ENCODE peak calls at places on chromosome 13, in five cellular contexts. One of them, this sample, is unnamed.

GRCh38 chr13:40377783-40378182 is 288.7 kb downstream of the FOXO1 start:
- DNase-seq in fibroblast of lung: peak
- DNase-seq in spleen: no peak
- DNase-seq in left ventricle myocardium inferior: no peak
- DNase-seq in thoracic aorta: no peak
- DNase-seq in this sample: peak

GRCh38 chr13:52846567-52847321 is 1.7 kb downstream of the PCDH8 start:
- DNase-seq in fibroblast of lung: peak
- DNase-seq in thoracic aorta: no peak
- DNase-seq in spleen: peak
- DNase-seq in left ventricle myocardium inferior: peak
- DNase-seq in this sample: no peak

GRCh38 chr13:30257433-30258099 is 49.8 kb downstream of the KATNAL1 start:
- DNase-seq in spleen: no peak
- DNase-seq in fibroblast of lung: peak
- DNase-seq in left ventricle myocardium inferior: no peak
- DNase-seq in thoracic aorta: no peak
- DNase-seq in this sample: no peak

GRCh38 chr13:41402695-41403511 is 54.4 kb upstream of the RGCC start:
- DNase-seq in spleen: no peak
- DNase-seq in thoracic aorta: no peak
- DNase-seq in left ventricle myocardium inferior: no peak
- DNase-seq in fibroblast of lung: no peak
- DNase-seq in this sample: no peak

GRCh38 chr13:111118898-111119607 is 3.9 kb downstream of the ARHGEF7 start:
- DNase-seq in thoracic aorta: no peak
- DNase-seq in fibroblast of lung: no peak
- DNase-seq in left ventricle myocardium inferior: no peak
- DNase-seq in spleen: no peak
- DNase-seq in this sample: no peak

GRCh38 chr13:65606622-65607021 is 1623.5 kb downstream of the PCDH9 start:
- DNase-seq in spleen: no peak
- DNase-seq in fibroblast of lung: peak
- DNase-seq in thoracic aorta: no peak
- DNase-seq in left ventricle myocardium inferior: no peak
- DNase-seq in this sample: no peak

GRCh38 chr13:19713186-19713965 is 69.4 kb downstream of the PSPC1 start:
- DNase-seq in fibroblast of lung: peak
- DNase-seq in spleen: no peak
- DNase-seq in left ventricle myocardium inferior: no peak
- DNase-seq in thoracic aorta: no peak
- DNase-seq in this sample: peak

GRCh38 chr13:113906566-113906965 is 42.7 kb upstream of the GAS6 start:
- DNase-seq in spleen: peak
- DNase-seq in left ventricle myocardium inferior: no peak
- DNase-seq in fibroblast of lung: no peak
- DNase-seq in thoracic aorta: no peak
- DNase-seq in this sample: no peak

GRCh38 chr13:51590966-51591627 is 6.8 kb downstream of the WDFY2 start:
- DNase-seq in thoracic aorta: no peak
- DNase-seq in spleen: no peak
- DNase-seq in left ventricle myocardium inferior: no peak
- DNase-seq in fibroblast of lung: peak
- DNase-seq in this sample: peak

GRCh38 chr13:40777166-40777956 is 6.4 kb upstream of the MRPS31 start:
- DNase-seq in spleen: no peak
- DNase-seq in left ventricle myocardium inferior: no peak
- DNase-seq in thoracic aorta: no peak
- DNase-seq in fibroblast of lung: peak
- DNase-seq in this sample: no peak

GRCh38 chr13:91384891-91385290 is 13.5 kb upstream of the GPC5 start:
- DNase-seq in spleen: no peak
- DNase-seq in thoracic aorta: no peak
- DNase-seq in left ventricle myocardium inferior: no peak
- DNase-seq in fibroblast of lung: no peak
- DNase-seq in this sample: no peak

GRCh38 chr13:19818223-19818842 is 35.6 kb upstream of the PSPC1 start:
- DNase-seq in spleen: peak
- DNase-seq in thoracic aorta: no peak
- DNase-seq in fibroblast of lung: no peak
- DNase-seq in left ventricle myocardium inferior: peak
- DNase-seq in this sample: no peak

GRCh38 chr13:20528451-20528850 is 2.8 kb upstream of the CRYL1 start:
- DNase-seq in fibroblast of lung: no peak
- DNase-seq in left ventricle myocardium inferior: no peak
- DNase-seq in thoracic aorta: no peak
- DNase-seq in spleen: no peak
- DNase-seq in this sample: no peak

GRCh38 chr13:28313579-28313978 is 175.2 kb downstream of the PAN3 start:
- DNase-seq in spleen: no peak
- DNase-seq in fibroblast of lung: peak
- DNase-seq in left ventricle myocardium inferior: no peak
- DNase-seq in thoracic aorta: no peak
- DNase-seq in this sample: no peak

GRCh38 chr13:45206340-45206739 is 5.5 kb upstream of the KCTD4 start:
- DNase-seq in thoracic aorta: no peak
- DNase-seq in fibroblast of lung: peak
- DNase-seq in left ventricle myocardium inferior: no peak
- DNase-seq in spleen: no peak
- DNase-seq in this sample: peak

GRCh38 chr13:54637377-54637776 is 1608.8 kb downstream of the OLFM4 start:
- DNase-seq in left ventricle myocardium inferior: no peak
- DNase-seq in thoracic aorta: no peak
- DNase-seq in fibroblast of lung: peak
- DNase-seq in spleen: no peak
- DNase-seq in this sample: no peak

GRCh38 chr13:23778007-23778687 is 111.1 kb downstream of the MIPEP start:
- DNase-seq in spleen: no peak
- DNase-seq in thoracic aorta: no peak
- DNase-seq in left ventricle myocardium inferior: no peak
- DNase-seq in fibroblast of lung: peak
- DNase-seq in this sample: no peak

GRCh38 chr13:27783111-27783510 is 9.2 kb upstream of the GSX1 start:
- DNase-seq in thoracic aorta: no peak
- DNase-seq in fibroblast of lung: peak
- DNase-seq in spleen: no peak
- DNase-seq in left ventricle myocardium inferior: no peak
- DNase-seq in this sample: no peak

GRCh38 chr13:24251525-24251924 is 57.9 kb upstream of the C1QTNF9 start:
- DNase-seq in left ventricle myocardium inferior: no peak
- DNase-seq in spleen: peak
- DNase-seq in thoracic aorta: no peak
- DNase-seq in fibroblast of lung: no peak
- DNase-seq in this sample: no peak

DNA sequence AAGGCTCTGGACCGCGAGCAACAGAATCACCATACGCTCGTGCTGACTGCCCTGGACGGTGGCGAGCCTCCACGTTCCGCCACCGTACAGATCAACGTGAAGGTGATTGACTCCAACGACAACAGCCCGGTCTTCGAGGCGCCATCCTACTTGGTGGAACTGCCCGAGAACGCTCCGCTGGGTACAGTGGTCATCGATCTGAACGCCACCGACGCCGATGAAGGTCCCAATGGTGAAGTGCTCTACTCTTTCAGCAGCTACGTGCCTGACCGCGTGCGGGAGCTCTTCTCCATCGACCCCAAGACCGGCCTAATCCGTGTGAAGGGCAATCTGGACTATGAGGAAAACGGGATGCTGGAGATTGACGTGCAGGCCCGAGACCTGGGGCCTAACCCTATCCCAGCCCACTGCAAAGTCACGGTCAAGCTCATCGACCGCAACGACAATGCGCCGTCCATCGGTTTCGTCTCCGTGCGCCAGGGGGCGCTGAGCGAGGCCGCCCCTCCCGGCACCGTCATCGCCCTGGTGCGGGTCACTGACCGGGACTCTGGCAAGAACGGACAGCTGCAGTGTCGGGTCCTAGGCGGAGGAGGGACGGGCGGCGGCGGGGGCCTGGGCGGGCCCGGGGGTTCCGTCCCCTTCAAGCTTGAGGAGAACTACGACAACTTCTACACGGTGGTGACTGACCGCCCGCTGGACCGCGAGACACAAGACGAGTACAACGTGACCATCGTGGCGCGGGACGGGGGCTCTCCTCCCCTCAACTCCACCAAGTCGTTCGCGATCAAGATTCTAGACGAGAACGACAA is 1.8 kb downstream of the PCDH17 start:
- DNase-seq in left ventricle myocardium inferior: peak
- DNase-seq in fibroblast of lung: peak
- DNase-seq in thoracic aorta: no peak
- DNase-seq in spleen: peak
- DNase-seq in this sample: no peak
- TF ChIP-seq CTCF in left ventricle myocardium inferior: peak
- TF ChIP-seq CTCF in fibroblast of lung: no peak
- TF ChIP-seq CTCF in thoracic aorta: no peak
- TF ChIP-seq CTCF in spleen: no peak
- TF ChIP-seq CTCF in this sample: no peak

GRCh38 chr13:69571606-69572323 is 535.9 kb upstream of the ATXN8OS start:
- DNase-seq in spleen: no peak
- DNase-seq in fibroblast of lung: no peak
- DNase-seq in thoracic aorta: no peak
- DNase-seq in left ventricle myocardium inferior: no peak
- DNase-seq in this sample: no peak
- H3K4me3 ChIP-seq in spleen: no peak
- H3K4me3 ChIP-seq in fibroblast of lung: no peak
- H3K4me3 ChIP-seq in thoracic aorta: no peak
- H3K4me3 ChIP-seq in left ventricle myocardium inferior: no peak
- H3K4me3 ChIP-seq in this sample: no peak

GRCh38 chr13:99796175-99796819 is 175.3 kb downstream of the ZIC5 start:
- DNase-seq in left ventricle myocardium inferior: no peak
- DNase-seq in thoracic aorta: no peak
- DNase-seq in fibroblast of lung: peak
- DNase-seq in spleen: no peak
- DNase-seq in this sample: no peak
- TF ChIP-seq CTCF in left ventricle myocardium inferior: no peak
- TF ChIP-seq CTCF in thoracic aorta: no peak
- TF ChIP-seq CTCF in fibroblast of lung: no peak
- TF ChIP-seq CTCF in spleen: no peak
- TF ChIP-seq CTCF in this sample: no peak

GRCh38 chr13:49404621-49405020 is 39.2 kb downstream of the CAB39L start:
- DNase-seq in fibroblast of lung: no peak
- DNase-seq in spleen: no peak
- DNase-seq in thoracic aorta: no peak
- DNase-seq in left ventricle myocardium inferior: no peak
- DNase-seq in this sample: no peak

GRCh38 chr13:49400755-49401659 is 42.9 kb downstream of the CAB39L start:
- DNase-seq in fibroblast of lung: peak
- DNase-seq in left ventricle myocardium inferior: no peak
- DNase-seq in spleen: no peak
- DNase-seq in thoracic aorta: no peak
- DNase-seq in this sample: no peak

GRCh38 chr13:49403966-49404365 is 39.9 kb downstream of the CAB39L start:
- DNase-seq in spleen: no peak
- DNase-seq in thoracic aorta: no peak
- DNase-seq in left ventricle myocardium inferior: no peak
- DNase-seq in fibroblast of lung: no peak
- DNase-seq in this sample: no peak

GRCh38 chr13:49395416-49396277 is 48.2 kb downstream of the CAB39L start:
- DNase-seq in left ventricle myocardium inferior: peak
- DNase-seq in fibroblast of lung: no peak
- DNase-seq in spleen: no peak
- DNase-seq in thoracic aorta: peak
- DNase-seq in this sample: no peak

DNA sequence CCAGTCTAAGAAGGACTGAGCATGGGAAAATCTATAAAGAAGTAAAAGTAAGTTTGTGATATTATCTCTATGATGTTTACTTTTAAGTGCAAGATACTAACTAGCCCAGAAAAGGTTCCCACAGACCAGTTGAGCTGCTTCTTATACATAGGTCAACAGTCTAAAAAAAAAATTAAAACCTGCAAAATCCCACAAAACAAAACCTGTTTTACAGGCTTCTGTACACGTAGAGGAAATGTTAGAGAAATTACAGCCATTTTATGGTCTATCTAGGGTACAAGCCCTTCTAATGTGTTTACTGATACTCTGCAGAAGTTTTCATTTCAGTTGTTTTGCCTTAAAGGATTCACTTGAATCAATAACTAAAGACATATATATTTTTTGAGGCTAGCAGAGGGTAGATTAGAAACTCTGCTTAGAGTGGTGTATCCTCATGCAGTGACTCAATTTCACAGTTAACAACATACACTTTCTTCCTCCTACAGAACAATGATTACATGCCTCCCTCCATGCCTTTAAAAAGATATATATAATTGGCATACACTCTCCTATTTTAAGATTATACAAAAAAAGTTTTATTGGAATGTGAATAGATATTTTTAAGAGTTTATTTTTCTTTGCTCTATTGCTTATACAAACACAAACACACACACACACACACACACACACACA is 43.9 kb downstream of the CAB39L start:
- DNase-seq in left ventricle myocardium inferior: no peak
- DNase-seq in fibroblast of lung: no peak
- DNase-seq in spleen: no peak
- DNase-seq in thoracic aorta: no peak
- DNase-seq in this sample: no peak
- H3K4me3 ChIP-seq in left ventricle myocardium inferior: peak
- H3K4me3 ChIP-seq in fibroblast of lung: no peak
- H3K4me3 ChIP-seq in spleen: no peak
- H3K4me3 ChIP-seq in thoracic aorta: peak
- H3K4me3 ChIP-seq in this sample: no peak

This sample was measured in AG09309.